ENCODE peak calls at places on chromosomes 16 and 17, in ten cellular contexts. M, W, D, O, G, C, K, R, U and F are unnamed samples.

GRCh38 chr16:10990378-10990777 is 46.0 kb downstream of the CLEC16A start:
- DNase-seq in M (no peak), W (no peak), D (no peak), O (no peak), G (no peak), C (no peak), K (no peak), R (no peak), U (no peak), F (no peak)

GRCh38 chr17:50139950-50140885 is 10.3 kb upstream of the SAMD14 start:
- DNase-seq in M (no peak), W (peak), D (peak), O (peak), G (peak), C (peak), K (peak), R (no peak), U (peak), F (no peak)

GRCh38 chr16:84141143-84141670 is 3.8 kb downstream of the HSDL1 start:
- DNase-seq in M (no peak), W (no peak), D (no peak), O (no peak), G (no peak), C (no peak), K (no peak), R (no peak), U (no peak), F (no peak)

GRCh38 chr17:73535746-73536145 is 108.5 kb downstream of the SDK2 start:
- DNase-seq in M (no peak), W (no peak), D (no peak), O (no peak), G (peak), C (no peak), K (no peak), R (no peak), U (no peak), F (no peak)

GRCh38 chr17:47292206-47292605 is 31.5 kb upstream of the EFCAB13 start:
- DNase-seq in M (no peak), W (no peak), D (no peak), O (no peak), G (no peak), C (no peak), K (no peak), R (no peak), U (no peak), F (no peak)

GRCh38 chr16:30527635-30528178 is 1.3 kb upstream of the ZNF768 start:
- DNase-seq in M (no peak), W (no peak), D (no peak), O (peak), G (peak), C (no peak), K (no peak), R (no peak), U (peak), F (no peak)

GRCh38 chr16:84985079-84986065 is 26.0 kb downstream of the ZDHHC7 start:
- DNase-seq in M (no peak), W (peak), D (peak), O (no peak), G (peak), C (no peak), K (no peak), R (no peak), U (no peak), F (peak)

GRCh38 chr16:65767125-65767524 is 599.4 kb upstream of the CDH5 start:
- DNase-seq in M (no peak), W (no peak), D (no peak), O (no peak), G (no peak), C (no peak), K (no peak), R (no peak), U (no peak), F (no peak)

GRCh38 chr17:48752399-48753288 is 24.1 kb upstream of the HOXB13 start:
- DNase-seq in M (no peak), W (no peak), D (no peak), O (no peak), G (no peak), C (no peak), K (no peak), R (no peak), U (no peak), F (no peak)

GRCh38 chr17:58338907-58339774 is 10.5 kb upstream of the TSPOAP1 start:
- DNase-seq in M (no peak), W (peak), D (peak), O (no peak), G (peak), C (peak), K (peak), R (peak), U (peak), F (no peak)

GRCh38 chr17:50853015-50853615 is 13.0 kb downstream of the TOB1 start:
- DNase-seq in M (no peak), W (no peak), D (no peak), O (no peak), G (no peak), C (no peak), K (no peak), R (no peak), U (no peak), F (no peak)

GRCh38 chr17:2122641-2123302 is 67.9 kb downstream of the HIC1 start:
- DNase-seq in M (no peak), W (peak), D (peak), O (peak), G (peak), C (peak), K (peak), R (no peak), U (peak), F (no peak)
- TF ChIP-seq CTCF in M (no peak), W (peak), D (peak), O (no peak), G (no peak), C (no peak), K (no peak), R (no peak), U (no peak), F (no peak)

DNA sequence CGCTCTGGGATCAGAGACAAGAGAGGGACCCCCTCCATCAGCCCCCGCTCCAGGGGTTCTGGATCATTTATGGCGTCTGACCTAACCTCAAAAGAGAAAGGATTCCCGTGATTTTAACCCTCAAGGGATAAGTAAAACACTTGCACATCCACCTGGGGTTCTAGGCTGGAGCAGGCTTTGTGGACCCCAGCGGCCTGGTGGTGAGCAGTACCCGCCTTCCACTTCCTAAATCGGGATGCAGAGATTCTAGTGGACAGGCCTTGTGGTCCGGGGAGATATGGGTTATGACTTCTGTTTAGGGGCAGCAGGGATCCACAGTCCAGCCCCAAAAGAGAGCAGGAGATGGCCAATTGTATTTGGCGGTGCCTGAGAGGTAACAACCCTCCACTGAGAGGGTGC is 684 bp upstream of the PITPNM3 start:
- DNase-seq in M (no peak), W (no peak), D (no peak), O (no peak), G (no peak), C (peak), K (no peak), R (no peak), U (no peak), F (no peak)
- H3K4me3 ChIP-seq in M (peak), W (no peak), D (no peak), O (peak), G (peak), C (peak), K (peak), R (no peak), U (peak), F (no peak)

DNA sequence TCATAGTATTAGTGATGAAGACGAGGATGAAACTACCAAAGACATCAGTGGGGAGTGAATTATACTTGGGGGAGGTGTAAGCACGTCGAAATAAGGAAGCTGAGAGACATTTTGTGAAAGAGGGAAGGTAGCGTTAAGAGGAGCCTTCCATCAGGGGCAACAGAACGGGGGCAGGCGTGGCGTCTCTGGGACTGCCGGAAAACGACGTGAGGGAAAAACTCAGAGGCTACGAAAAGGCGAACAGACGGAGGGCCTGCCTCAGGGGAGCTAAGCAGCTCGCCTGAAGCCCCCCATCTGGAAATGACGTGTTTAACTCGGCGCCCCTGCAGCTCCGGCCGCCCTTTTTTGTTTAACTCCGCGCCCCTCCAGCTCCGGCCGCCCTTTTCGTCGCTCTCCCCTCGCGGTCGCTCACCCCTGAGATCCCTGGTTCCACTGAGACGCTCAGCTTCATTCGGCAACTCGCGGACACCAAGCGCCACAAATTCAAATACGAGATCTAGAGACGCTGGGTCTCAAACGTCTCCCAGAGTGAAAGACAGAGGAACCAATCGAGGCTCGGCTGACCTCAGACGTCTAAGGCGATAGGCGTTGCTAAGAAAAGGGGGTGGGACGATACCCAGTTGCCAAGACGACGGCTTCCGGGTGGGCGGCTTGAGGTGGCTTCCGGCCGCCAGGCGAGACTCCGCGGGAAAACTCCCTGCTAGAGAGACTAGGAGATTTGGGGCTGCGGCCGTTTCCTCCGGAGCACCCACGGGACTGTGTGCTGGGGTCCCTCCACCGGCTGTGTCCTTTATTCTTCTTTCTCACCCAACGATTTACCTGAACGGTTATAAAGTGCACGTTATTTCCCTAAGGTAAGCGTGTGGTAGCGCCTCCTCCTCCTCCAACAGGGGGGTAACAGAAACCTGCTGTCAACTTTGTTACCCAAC is 383.2 kb downstream of the ZFHX3 start:
- DNase-seq in M (peak), W (peak), D (peak), O (peak), G (peak), C (peak), K (peak), R (peak), U (peak), F (peak)
- TF ChIP-seq CTCF in M (no peak), W (no peak), D (no peak), O (no peak), G (no peak), C (peak), K (peak), R (no peak), U (peak), F (peak)

GRCh38 chr17:29596811-29597210 is 3.9 kb downstream of the ANKRD13B start:
- DNase-seq in M (no peak), W (no peak), D (no peak), O (no peak), G (peak), C (no peak), K (no peak), R (no peak), U (no peak), F (no peak)
- H3K4me3 ChIP-seq in M (no peak), W (no peak), D (no peak), O (no peak), G (no peak), C (no peak), K (no peak), R (no peak), U (no peak), F (no peak)

GRCh38 chr17:17681744-17682292 is 560 bp downstream of the RAI1 start:
- DNase-seq in M (no peak), W (peak), D (no peak), O (no peak), G (peak), C (peak), K (no peak), R (no peak), U (peak), F (no peak)

GRCh38 chr17:17682293-17682736 is 1.1 kb downstream of the RAI1 start:
- DNase-seq in M (no peak), W (peak), D (no peak), O (no peak), G (peak), C (no peak), K (no peak), R (no peak), U (peak), F (no peak)

GRCh38 chr17:17679748-17680147 is 1.5 kb upstream of the RAI1 start:
- DNase-seq in M (no peak), W (no peak), D (no peak), O (no peak), G (no peak), C (peak), K (no peak), R (no peak), U (no peak), F (no peak)

GRCh38 chr17:17680477-17681186 is 626 bp upstream of the RAI1 start:
- DNase-seq in M (no peak), W (no peak), D (no peak), O (no peak), G (no peak), C (no peak), K (no peak), R (no peak), U (no peak), F (no peak)

DNA sequence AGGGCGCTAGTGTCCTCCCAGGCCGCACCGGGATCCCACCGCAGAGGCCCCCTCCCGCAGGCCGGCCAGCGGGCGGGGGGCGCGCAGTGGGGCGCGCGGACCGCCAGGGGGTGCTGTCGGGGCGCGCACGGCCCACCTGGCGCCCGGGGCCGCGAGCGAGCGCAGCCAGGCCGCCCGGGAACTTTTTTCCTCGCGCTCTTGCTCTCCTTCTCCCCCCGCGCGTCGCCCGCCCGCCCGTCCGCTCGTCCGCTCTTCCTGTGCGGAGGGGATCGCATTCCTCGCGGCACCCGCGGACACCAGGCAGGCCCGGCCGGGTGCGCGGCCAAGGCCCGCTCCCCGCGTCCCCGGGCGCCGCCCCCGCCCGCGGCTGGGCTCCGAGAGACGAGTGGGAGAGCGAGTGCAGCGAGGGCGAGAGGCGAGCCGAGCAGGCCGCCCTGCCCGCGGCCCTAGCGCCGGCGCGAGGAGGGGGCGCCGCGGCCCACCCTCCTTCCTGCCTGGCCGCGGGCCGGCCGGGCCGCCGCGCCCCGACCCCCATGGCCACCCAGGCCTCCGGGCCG is at the start of gene RAI1:
- DNase-seq in M (no peak), W (peak), D (peak), O (peak), G (peak), C (peak), K (peak), R (no peak), U (peak), F (no peak)
- TF ChIP-seq CTCF in M (peak), W (peak), D (peak), O (no peak), G (peak), C (peak), K (peak), R (no peak), U (peak), F (peak)

GRCh38 chr16:69087161-69087581 is 18.3 kb upstream of the HAS3 start:
- DNase-seq in M (no peak), W (no peak), D (no peak), O (no peak), G (peak), C (no peak), K (no peak), R (no peak), U (no peak), F (no peak)
- H3K4me3 ChIP-seq in M (no peak), W (no peak), D (no peak), O (no peak), G (no peak), C (no peak), K (no peak), R (no peak), U (no peak), F (no peak)

GRCh38 chr17:81323411-81323868 is 28.3 kb upstream of the SLC38A10 start:
- DNase-seq in M (no peak), W (no peak), D (no peak), O (no peak), G (no peak), C (no peak), K (no peak), R (no peak), U (no peak), F (no peak)

GRCh38 chr17:81324177-81324905 is 29.2 kb upstream of the SLC38A10 start:
- DNase-seq in M (no peak), W (no peak), D (no peak), O (no peak), G (no peak), C (no peak), K (no peak), R (no peak), U (no peak), F (no peak)

GRCh38 chr17:81325057-81325973 is 30.2 kb upstream of the SLC38A10 start:
- DNase-seq in M (no peak), W (no peak), D (no peak), O (no peak), G (no peak), C (no peak), K (no peak), R (no peak), U (no peak), F (no peak)

GRCh38 chr17:81323083-81323369 is 27.9 kb upstream of the SLC38A10 start:
- DNase-seq in M (no peak), W (no peak), D (no peak), O (no peak), G (no peak), C (no peak), K (no peak), R (no peak), U (no peak), F (no peak)

DNA sequence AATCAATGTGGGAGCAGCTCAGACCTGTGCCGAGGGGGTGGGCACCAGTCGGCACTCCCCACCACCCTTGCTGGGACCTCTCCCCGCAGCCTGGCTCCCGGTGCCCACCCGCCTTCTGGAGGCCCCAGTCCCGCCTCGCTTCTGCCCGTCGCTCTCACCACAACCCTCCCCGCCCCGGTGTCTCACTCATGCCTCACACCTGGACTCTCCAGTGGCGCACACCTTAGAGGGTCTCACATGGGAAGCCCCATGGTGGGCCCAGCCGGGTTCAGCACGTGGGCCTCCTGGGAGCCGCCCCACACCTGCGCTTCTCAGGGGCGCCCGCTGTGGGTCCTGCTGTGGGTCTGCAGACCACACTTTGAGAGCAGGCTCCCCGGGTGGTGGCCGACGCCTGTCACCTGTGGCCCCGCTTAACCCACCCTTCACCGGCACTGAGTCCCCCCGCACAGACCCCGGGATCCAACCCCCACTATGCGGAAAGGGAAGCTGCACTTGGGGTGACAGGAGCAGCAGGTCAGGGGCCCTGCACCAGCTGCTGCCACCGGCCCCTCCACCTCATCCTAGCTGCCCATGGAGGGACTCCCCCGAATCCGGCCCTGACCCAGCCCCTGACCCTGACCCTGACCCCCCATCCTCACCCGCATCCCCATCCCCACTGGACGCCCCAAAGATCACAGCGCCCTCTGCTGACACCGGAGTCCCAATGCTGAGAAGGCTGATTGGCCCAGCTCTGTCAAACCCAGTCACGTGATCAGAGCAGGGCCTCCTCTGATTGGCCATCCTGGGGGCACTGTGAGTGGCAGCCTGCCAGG is 27.4 kb upstream of the SLC38A10 start:
- DNase-seq in M (no peak), W (no peak), D (no peak), O (no peak), G (no peak), C (peak), K (no peak), R (no peak), U (no peak), F (no peak)
- TF ChIP-seq CTCF in M (no peak), W (peak), D (peak), O (no peak), G (peak), C (no peak), K (no peak), R (peak), U (peak), F (peak)

GRCh38 chr17:979539-980405 is at the start of gene NXN:
- DNase-seq in M (peak), W (peak), D (peak), O (peak), G (peak), C (peak), K (peak), R (no peak), U (peak), F (no peak)

GRCh38 chr17:977163-977562 is 2.4 kb downstream of the NXN start:
- DNase-seq in M (no peak), W (no peak), D (peak), O (no peak), G (no peak), C (no peak), K (no peak), R (no peak), U (no peak), F (no peak)

GRCh38 chr17:976316-976715 is 3.3 kb downstream of the NXN start:
- DNase-seq in M (no peak), W (no peak), D (no peak), O (no peak), G (no peak), C (no peak), K (no peak), R (no peak), U (no peak), F (no peak)

GRCh38 chr17:979211-979538 is 401 bp downstream of the NXN start:
- DNase-seq in M (no peak), W (no peak), D (no peak), O (no peak), G (no peak), C (no peak), K (no peak), R (no peak), U (no peak), F (no peak)

GRCh38 chr17:978110-979093 is 1.2 kb downstream of the NXN start:
- DNase-seq in M (no peak), W (peak), D (peak), O (no peak), G (peak), C (peak), K (no peak), R (no peak), U (no peak), F (no peak)
- H3K4me3 ChIP-seq in M (peak), W (peak), D (peak), O (peak), G (peak), C (peak), K (peak), R (peak), U (peak), F (peak)

DNA sequence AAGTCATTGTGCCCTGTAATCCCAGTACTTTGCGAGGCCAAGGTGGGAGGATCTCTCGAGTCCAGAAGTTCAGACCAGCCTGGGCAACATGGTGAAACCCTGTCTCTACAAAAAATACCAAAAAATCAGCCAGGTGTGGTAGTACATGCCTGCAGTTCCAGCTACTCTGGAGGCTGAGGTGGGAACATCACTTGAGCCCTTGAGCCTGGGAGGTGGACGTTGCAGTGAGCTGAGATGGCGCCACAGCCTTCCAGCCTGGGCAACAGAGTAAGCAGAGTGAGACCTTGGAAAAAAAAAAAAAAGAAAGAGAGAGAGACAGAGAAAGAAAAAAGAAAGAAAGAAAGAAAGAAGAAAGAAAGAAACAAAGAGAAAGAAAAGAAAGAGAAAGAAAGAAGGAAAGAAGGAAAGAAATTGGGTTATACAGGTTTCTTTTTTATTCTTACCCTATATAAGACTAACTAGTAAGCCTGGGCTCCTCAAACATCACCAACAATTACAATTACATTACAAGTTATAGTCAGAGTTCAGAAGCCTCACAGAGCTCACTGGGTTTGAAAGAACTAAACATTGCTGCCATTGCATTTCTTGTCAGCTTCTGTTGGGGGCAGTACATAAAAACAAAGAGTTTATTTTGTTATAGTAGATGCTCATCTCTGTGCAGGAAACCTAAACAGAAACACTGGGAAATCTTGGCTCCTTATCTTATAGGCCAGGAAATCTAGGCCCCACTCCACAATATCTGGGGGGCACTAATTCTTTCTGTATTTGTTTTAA is 6.7 kb upstream of the ABCA9 start:
- DNase-seq in M (no peak), W (no peak), D (no peak), O (no peak), G (no peak), C (no peak), K (no peak), R (no peak), U (no peak), F (no peak)
- TF ChIP-seq CTCF in M (no peak), W (peak), D (no peak), O (no peak), G (no peak), C (no peak), K (no peak), R (no peak), U (no peak), F (no peak)